ENCODE peak calls at places on chromosomes 2 and 18, in seven cellular contexts. R, W, T, D, N, P and B are unnamed samples.
A peak's percentile ranks its signal among the peaks of the same experiment; 100 is the strongest.

GRCh38 chr2:189002079-189002478 is 27.9 kb downstream of the COL3A1 start:
- DNase-seq in R (peak; percentile 31), W (peak; percentile 64), T (peak; percentile 78), D (no peak), N (peak; percentile 78), P (no peak), B (peak; percentile 44)

GRCh38 chr2:138502253-138503086 is 900 bp downstream of the SPOPL start:
- DNase-seq in R (no peak), W (peak; percentile 55), T (peak; percentile 18), D (peak; percentile 21), N (no peak), P (no peak), B (no peak)

GRCh38 chr2:97770450-97770849 is 57.1 kb downstream of the ZAP70 start:
- DNase-seq in R (no peak), W (no peak), T (no peak), D (no peak), N (no peak), P (no peak), B (no peak)

GRCh38 chr2:122144884-122145283 is 389.4 kb downstream of the TSN start:
- DNase-seq in R (no peak), W (no peak), T (no peak), D (no peak), N (no peak), P (no peak), B (no peak)

GRCh38 chr2:205895981-205896655 is 189.9 kb downstream of the INO80D start:
- DNase-seq in R (no peak), W (no peak), T (no peak), D (peak; percentile 22), N (no peak), P (no peak), B (no peak)

GRCh38 chr2:238692562-238692961 is 155.3 kb upstream of the TWIST2 start:
- DNase-seq in R (no peak), W (no peak), T (no peak), D (no peak), N (no peak), P (no peak), B (no peak)

GRCh38 chr2:177758591-177759371 is 313.8 kb downstream of the PDE11A start:
- DNase-seq in R (peak; percentile 41), W (no peak), T (peak; percentile 77), D (peak; percentile 71), N (peak; percentile 31), P (no peak), B (peak; percentile 53)

GRCh38 chr2:45460825-45461224 is 150.2 kb downstream of the SRBD1 start:
- DNase-seq in R (no peak), W (no peak), T (no peak), D (no peak), N (no peak), P (no peak), B (no peak)

GRCh38 chr18:60649107-60649506 is 276.5 kb upstream of the MC4R start:
- DNase-seq in R (no peak), W (no peak), T (no peak), D (no peak), N (no peak), P (no peak), B (no peak)

GRCh38 chr2:159600752-159601151 is 15.6 kb downstream of the BAZ2B start:
- DNase-seq in R (peak; percentile 80), W (peak; percentile 90), T (peak; percentile 69), D (no peak), N (peak; percentile 83), P (no peak), B (peak; percentile 70)

GRCh38 chr18:59127047-59127446 is 12.6 kb upstream of the SEC11C start:
- DNase-seq in R (no peak), W (no peak), T (no peak), D (no peak), N (no peak), P (no peak), B (no peak)

GRCh38 chr18:59124370-59124704 is 15.3 kb upstream of the SEC11C start:
- DNase-seq in R (no peak), W (no peak), T (no peak), D (no peak), N (no peak), P (no peak), B (no peak)

GRCh38 chr18:59123588-59124369 is 15.9 kb upstream of the SEC11C start:
- DNase-seq in R (no peak), W (peak; percentile 93), T (peak; percentile 82), D (peak; percentile 44), N (peak; percentile 95), P (no peak), B (peak; percentile 34)
- H3K4me3 ChIP-seq in R (no peak overlapping the region), W (no peak overlapping the region), T (no peak overlapping the region), D (no peak overlapping the region), N (no peak overlapping the region), P (no peak overlapping the region), B (no peak overlapping the region)

GRCh38 chr18:36831139-36831538 is 2.2 kb downstream of the KIAA1328 start:
- DNase-seq in R (no peak), W (peak; percentile 58), T (no peak), D (no peak), N (no peak), P (no peak), B (no peak)

GRCh38 chr18:36828630-36829361 is at the start of the genes KIAA1328 and TPGS2:
- DNase-seq in R (peak; percentile 61), W (peak; percentile 87), T (peak; percentile 91), D (peak; percentile 95), N (peak; percentile 69), P (peak; percentile 79), B (peak; percentile 81)

GRCh38 chr18:36830141-36830495 is 1.2 kb downstream of the KIAA1328 start:
- DNase-seq in R (no peak), W (no peak), T (no peak), D (no peak), N (no peak), P (no peak), B (no peak)

GRCh38 chr18:36828157-36828629 is 609 bp downstream of the TPGS2 start:
- DNase-seq in R (peak; percentile 6), W (peak; percentile 55), T (peak; percentile 79), D (peak; percentile 55), N (peak; percentile 51), P (peak; percentile 23), B (peak; percentile 21)

GRCh38 chr18:36829362-36830140 is 624 bp downstream of the KIAA1328 start:
- DNase-seq in R (no peak), W (no peak), T (peak; percentile 39), D (peak; percentile 21), N (peak; percentile 32), P (no peak), B (no peak)
- TF ChIP-seq CTCF in R (no peak), W (no peak), T (no peak), D (no peak), N (no peak), P (no peak), B (no peak)

GRCh38 chr2:207474871-207475485 is 54.8 kb upstream of the CREB1 start:
- DNase-seq in R (peak; percentile 39), W (peak; percentile 46), T (peak; percentile 79), D (peak; percentile 75), N (peak; percentile 17), P (peak; percentile 27), B (peak; percentile 5)
- H3K4me3 ChIP-seq in R (no peak overlapping the region), W (no peak overlapping the region), T (peak overlapping the region; percentile 14), D (no peak overlapping the region), N (no peak overlapping the region), P (no peak overlapping the region), B (no peak overlapping the region)

GRCh38 chr2:12929806-12930205 is 213.1 kb downstream of the TRIB2 start:
- DNase-seq in R (no peak), W (peak; percentile 18), T (no peak), D (no peak), N (no peak), P (no peak), B (peak; percentile 92)
- TF ChIP-seq CTCF in R (no peak), W (no peak), T (no peak), D (no peak), N (no peak), P (no peak), B (no peak)

GRCh38 chr2:200385063-200385635 is 78.7 kb downstream of the SPATS2L start:
- DNase-seq in R (no peak), W (no peak), T (no peak), D (no peak), N (no peak), P (no peak), B (no peak)

GRCh38 chr2:200380139-200380561 is 73.7 kb downstream of the SPATS2L start:
- DNase-seq in R (no peak), W (no peak), T (no peak), D (no peak), N (peak; percentile 52), P (no peak), B (no peak)

GRCh38 chr2:200383380-200384110 is 77.1 kb downstream of the SPATS2L start:
- DNase-seq in R (no peak), W (peak; percentile 56), T (peak; percentile 88), D (no peak), N (peak; percentile 73), P (no peak), B (peak; percentile 43)

GRCh38 chr2:200380833-200381542 is 74.5 kb downstream of the SPATS2L start:
- DNase-seq in R (no peak), W (peak; percentile 79), T (peak; percentile 84), D (no peak), N (peak; percentile 87), P (no peak), B (peak; percentile 69)

DNA sequence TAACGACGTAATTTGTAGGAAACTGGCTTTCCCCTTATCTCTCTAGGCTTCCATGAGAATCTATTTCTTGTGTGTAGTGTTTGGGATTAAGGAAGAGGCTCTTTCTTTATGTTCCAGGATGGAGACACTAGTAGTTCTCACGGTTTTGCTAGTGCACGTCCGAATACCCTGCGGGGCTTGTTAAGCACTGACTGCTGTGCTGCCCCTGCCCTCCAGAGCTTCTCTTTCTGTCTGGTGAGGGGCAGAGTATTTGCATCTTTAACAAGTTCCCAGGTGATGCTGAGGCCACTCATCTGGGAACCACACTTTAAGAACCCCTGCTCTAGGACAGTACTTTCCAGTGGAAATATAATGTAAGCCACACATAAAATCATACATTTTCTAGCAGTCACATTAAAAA is 76.4 kb downstream of the SPATS2L start:
- DNase-seq in R (no peak), W (no peak), T (no peak), D (no peak), N (no peak), P (no peak), B (no peak)
- H3K4me3 ChIP-seq in R (no peak overlapping the region), W (no peak overlapping the region), T (no peak overlapping the region), D (no peak overlapping the region), N (no peak overlapping the region), P (no peak overlapping the region), B (no peak overlapping the region)

DNA sequence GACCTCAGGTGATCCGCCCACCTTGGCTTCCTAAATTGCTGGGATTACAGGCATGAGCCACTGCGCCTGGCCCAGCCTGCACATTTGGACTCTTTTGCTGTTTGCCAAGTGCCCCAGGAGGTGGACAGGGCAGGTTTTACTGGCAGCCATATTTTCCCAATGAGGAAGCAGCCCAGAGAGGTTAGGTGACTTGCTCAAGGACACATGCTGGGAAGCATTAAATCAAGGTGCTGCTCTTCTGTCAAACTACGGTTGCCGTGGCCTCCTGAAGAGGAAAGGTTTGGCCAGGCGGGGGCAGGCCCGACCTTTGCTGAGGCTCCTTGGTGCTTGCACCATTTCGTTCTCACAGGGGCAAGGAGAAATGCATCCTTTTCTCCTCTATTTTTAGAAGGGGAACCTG is 44.0 kb downstream of the DNMT3A start:
- DNase-seq in R (no peak), W (no peak), T (no peak), D (no peak), N (no peak), P (no peak), B (peak; percentile 32)
- TF ChIP-seq CTCF in R (peak; percentile 12), W (no peak), T (no peak), D (no peak), N (no peak), P (no peak), B (no peak)